ENCODE peak calls at places on chromosomes 4 and X, in nine cellular contexts. One of them, this sample, is unnamed.

GRCh38 chrX:16711219-16712115 is 1.0 kb downstream of the CTPS2 start:
- DNase-seq in hepatocyte: peak; percentile 23
- DNase-seq in T-helper 17 cell: no peak
- DNase-seq in CD8-positive, alpha-beta T cell: no peak
- DNase-seq in Caco-2: no peak
- DNase-seq in HT1080: no peak
- DNase-seq in omental fat pad: no peak
- DNase-seq in anterior cingulate cortex: peak; percentile 9
- DNase-seq in T-helper 1 cell: peak; percentile 1
- DNase-seq in this sample: no peak

GRCh38 chr4:69039071-69039470 is 57.2 kb upstream of the UGT2B7 start:
- DNase-seq in hepatocyte: no peak
- DNase-seq in T-helper 17 cell: no peak
- DNase-seq in CD8-positive, alpha-beta T cell: no peak
- DNase-seq in Caco-2: no peak
- DNase-seq in HT1080: no peak
- DNase-seq in omental fat pad: no peak
- DNase-seq in anterior cingulate cortex: no peak
- DNase-seq in T-helper 1 cell: no peak
- DNase-seq in this sample: no peak

GRCh38 chr4:81715335-81715734 is 243.6 kb upstream of the RASGEF1B start:
- DNase-seq in hepatocyte: peak; percentile 40
- DNase-seq in T-helper 17 cell: no peak
- DNase-seq in CD8-positive, alpha-beta T cell: no peak
- DNase-seq in Caco-2: no peak
- DNase-seq in HT1080: no peak
- DNase-seq in omental fat pad: no peak
- DNase-seq in anterior cingulate cortex: no peak
- DNase-seq in T-helper 1 cell: no peak
- DNase-seq in this sample: no peak

GRCh38 chrX:46575991-46576392 is 2.4 kb downstream of the CHST7 start:
- DNase-seq in hepatocyte: no peak
- DNase-seq in T-helper 17 cell: no peak
- DNase-seq in CD8-positive, alpha-beta T cell: no peak
- DNase-seq in Caco-2: no peak
- DNase-seq in HT1080: no peak
- DNase-seq in omental fat pad: no peak
- DNase-seq in anterior cingulate cortex: no peak
- DNase-seq in T-helper 1 cell: no peak
- DNase-seq in this sample: no peak

GRCh38 chr4:127141857-127142256 is 490.9 kb upstream of the INTU start:
- DNase-seq in hepatocyte: no peak
- DNase-seq in T-helper 17 cell: no peak
- DNase-seq in CD8-positive, alpha-beta T cell: no peak
- DNase-seq in Caco-2: no peak
- DNase-seq in HT1080: no peak
- DNase-seq in omental fat pad: no peak
- DNase-seq in anterior cingulate cortex: no peak
- DNase-seq in T-helper 1 cell: no peak
- DNase-seq in this sample: no peak

GRCh38 chr4:170868191-170868590 is 778.4 kb upstream of the AADAT start:
- DNase-seq in hepatocyte: no peak
- DNase-seq in T-helper 17 cell: no peak
- DNase-seq in CD8-positive, alpha-beta T cell: no peak
- DNase-seq in Caco-2: no peak
- DNase-seq in HT1080: peak; percentile 69
- DNase-seq in omental fat pad: no peak
- DNase-seq in anterior cingulate cortex: no peak
- DNase-seq in T-helper 1 cell: no peak
- DNase-seq in this sample: no peak

GRCh38 chrX:154540897-154541535 is 5.6 kb downstream of the G6PD start:
- DNase-seq in hepatocyte: peak; percentile 64
- DNase-seq in T-helper 17 cell: no peak
- DNase-seq in CD8-positive, alpha-beta T cell: no peak
- DNase-seq in Caco-2: peak; percentile 74
- DNase-seq in HT1080: no peak
- DNase-seq in omental fat pad: no peak
- DNase-seq in anterior cingulate cortex: no peak
- DNase-seq in T-helper 1 cell: no peak
- DNase-seq in this sample: no peak

GRCh38 chrX:109940411-109940810 is 62.5 kb upstream of the TMEM164 start:
- DNase-seq in hepatocyte: no peak
- DNase-seq in T-helper 17 cell: no peak
- DNase-seq in CD8-positive, alpha-beta T cell: no peak
- DNase-seq in Caco-2: no peak
- DNase-seq in HT1080: no peak
- DNase-seq in omental fat pad: no peak
- DNase-seq in anterior cingulate cortex: no peak
- DNase-seq in T-helper 1 cell: no peak
- DNase-seq in this sample: no peak

GRCh38 chr4:42750091-42750490 is 93.2 kb upstream of the ATP8A1 start:
- DNase-seq in hepatocyte: peak; percentile 16
- DNase-seq in T-helper 17 cell: peak; percentile 10
- DNase-seq in CD8-positive, alpha-beta T cell: peak; percentile 13
- DNase-seq in Caco-2: peak; percentile 19
- DNase-seq in HT1080: no peak
- DNase-seq in omental fat pad: no peak
- DNase-seq in anterior cingulate cortex: no peak
- DNase-seq in T-helper 1 cell: no peak
- DNase-seq in this sample: peak; percentile 3

GRCh38 chr4:152780267-152780811 is 585 bp downstream of the ARFIP1 start:
- DNase-seq in hepatocyte: peak; percentile 40
- DNase-seq in T-helper 17 cell: peak; percentile 61
- DNase-seq in CD8-positive, alpha-beta T cell: no peak
- DNase-seq in Caco-2: peak; percentile 34
- DNase-seq in HT1080: no peak
- DNase-seq in omental fat pad: no peak
- DNase-seq in anterior cingulate cortex: no peak
- DNase-seq in T-helper 1 cell: peak; percentile 65
- DNase-seq in this sample: no peak

GRCh38 chrX:84907324-84907946 is 96.2 kb upstream of the APOOL start:
- DNase-seq in hepatocyte: peak; percentile 25
- DNase-seq in T-helper 17 cell: no peak
- DNase-seq in CD8-positive, alpha-beta T cell: no peak
- DNase-seq in Caco-2: peak; percentile 2
- DNase-seq in HT1080: peak; percentile 0
- DNase-seq in omental fat pad: no peak
- DNase-seq in anterior cingulate cortex: no peak
- DNase-seq in T-helper 1 cell: no peak
- DNase-seq in this sample: no peak

GRCh38 chrX:41559662-41560061 is 112.5 kb downstream of the NYX start:
- DNase-seq in hepatocyte: peak; percentile 11
- DNase-seq in T-helper 17 cell: no peak
- DNase-seq in CD8-positive, alpha-beta T cell: no peak
- DNase-seq in Caco-2: no peak
- DNase-seq in HT1080: no peak
- DNase-seq in omental fat pad: no peak
- DNase-seq in anterior cingulate cortex: no peak
- DNase-seq in T-helper 1 cell: no peak
- DNase-seq in this sample: no peak

GRCh38 chr4:176191974-176192373 is 3.4 kb downstream of the SPATA4 start:
- DNase-seq in hepatocyte: no peak
- DNase-seq in T-helper 17 cell: no peak
- DNase-seq in CD8-positive, alpha-beta T cell: no peak
- DNase-seq in Caco-2: no peak
- DNase-seq in HT1080: peak; percentile 28
- DNase-seq in omental fat pad: no peak
- DNase-seq in anterior cingulate cortex: no peak
- DNase-seq in T-helper 1 cell: no peak
- DNase-seq in this sample: no peak

GRCh38 chrX:80511969-80512760 is 91.9 kb downstream of the TENT5D start:
- DNase-seq in hepatocyte: peak; percentile 54
- DNase-seq in T-helper 17 cell: no peak
- DNase-seq in CD8-positive, alpha-beta T cell: no peak
- DNase-seq in Caco-2: peak; percentile 9
- DNase-seq in HT1080: peak; percentile 46
- DNase-seq in omental fat pad: no peak
- DNase-seq in anterior cingulate cortex: no peak
- DNase-seq in T-helper 1 cell: no peak
- DNase-seq in this sample: no peak

GRCh38 chr4:86092684-86093083 is 267.2 kb downstream of the MAPK10 start:
- DNase-seq in hepatocyte: no peak
- DNase-seq in T-helper 17 cell: no peak
- DNase-seq in CD8-positive, alpha-beta T cell: no peak
- DNase-seq in Caco-2: no peak
- DNase-seq in HT1080: peak; percentile 84
- DNase-seq in omental fat pad: no peak
- DNase-seq in anterior cingulate cortex: no peak
- DNase-seq in T-helper 1 cell: no peak
- DNase-seq in this sample: no peak

GRCh38 chrX:14038375-14039077 is 8.8 kb upstream of the GEMIN8 start:
- DNase-seq in hepatocyte: no peak
- DNase-seq in T-helper 17 cell: no peak
- DNase-seq in CD8-positive, alpha-beta T cell: no peak
- DNase-seq in Caco-2: no peak
- DNase-seq in HT1080: no peak
- DNase-seq in omental fat pad: no peak
- DNase-seq in anterior cingulate cortex: no peak
- DNase-seq in T-helper 1 cell: no peak
- DNase-seq in this sample: no peak